ENCODE peak calls at places on chromosomes 13 and 19, in five cellular contexts. A is esophagus muscularis mucosa, E is PC-9, L is esophagus squamous epithelium, G is retinal pigment epithelial cell. H is an unnamed sample.

GRCh38 chr13:73168993-73169401 is 110.2 kb downstream of the KLF5 start:
- DNase-seq in A (no peak), E (no peak), L (no peak), G (no peak), H (peak; percentile 30)

GRCh38 chr19:2803486-2804155 is 16.0 kb upstream of the ZNF554 start:
- DNase-seq in L (no peak), A (no peak), E (no peak), G (no peak), H (no peak)

GRCh38 chr13:113009743-113010509 is 40.9 kb downstream of the MCF2L start:
- DNase-seq in A (no peak), E (no peak), G (no peak), L (no peak), H (no peak)

GRCh38 chr13:74074723-74075122 is 59.5 kb downstream of the KLF12 start:
- DNase-seq in A (no peak), E (no peak), L (no peak), G (no peak), H (no peak)

GRCh38 chr13:73462241-73462640 is 403.4 kb downstream of the KLF5 start:
- DNase-seq in E (no peak), A (no peak), L (no peak), G (no peak), H (no peak)

GRCh38 chr13:51590966-51591627 is 6.8 kb downstream of the WDFY2 start:
- DNase-seq in L (no peak), A (no peak), E (peak; percentile 94), G (no peak), H (peak; percentile 47)

GRCh38 chr19:38538386-38538785 is 79.4 kb downstream of the MAP4K1 start:
- DNase-seq in E (no peak), A (no peak), G (no peak), L (no peak), H (no peak)

GRCh38 chr19:2524840-2525723 is 49.2 kb downstream of the GADD45B start:
- DNase-seq in E (peak; percentile 93), G (peak; percentile 73), L (no peak), A (no peak), H (no peak)

GRCh38 chr19:21023901-21024300 is 3.4 kb downstream of the ZNF430 start:
- DNase-seq in G (no peak), A (no peak), L (no peak), E (no peak), H (no peak)

GRCh38 chr13:112056739-112057433 is 10.1 kb upstream of the SOX1 start:
- DNase-seq in A (no peak), L (no peak), G (no peak), E (no peak), H (no peak)

GRCh38 chr13:21478881-21479808 is 20.0 kb upstream of the ZDHHC20 start:
- DNase-seq in E (peak; percentile 54), G (no peak), L (no peak), A (no peak), H (peak; percentile 47)

GRCh38 chr13:114064516-114065140 is 67.8 kb downstream of the RASA3 start:
- DNase-seq in G (no peak), A (no peak), L (no peak), E (no peak), H (no peak)

GRCh38 chr13:114142640-114143490 is 10.4 kb upstream of the RASA3 start:
- DNase-seq in A (no peak), E (no peak), G (no peak), L (no peak), H (no peak)

GRCh38 chr13:107842562-107843180 is 372.7 kb downstream of the LIG4 start:
- DNase-seq in L (no peak), E (peak; percentile 85), G (no peak), A (no peak), H (no peak)

GRCh38 chr19:6248856-6249255 is 30.9 kb downstream of the MLLT1 start:
- DNase-seq in E (no peak), G (no peak), L (no peak), A (no peak), H (no peak)

GRCh38 chr13:112623051-112623711 is 35.2 kb upstream of the TUBGCP3 start:
- DNase-seq in E (no peak), L (no peak), A (no peak), G (no peak), H (no peak)

GRCh38 chr13:64551755-64552154 is 2678.4 kb downstream of the PCDH9 start:
- DNase-seq in G (no peak), A (no peak), L (no peak), E (peak; percentile 37), H (peak; percentile 57)

GRCh38 chr13:58300974-58301681 is 669.6 kb downstream of the PCDH17 start:
- DNase-seq in A (no peak), L (no peak), E (no peak), G (no peak), H (no peak)

GRCh38 chr19:1009043-1009975 is 9.1 kb downstream of the GRIN3B start:
- DNase-seq in A (no peak), G (no peak), E (no peak), L (no peak), H (peak; percentile 79)

GRCh38 chr13:87674143-87674772 is 3.1 kb downstream of the SLITRK5 start:
- DNase-seq in L (no peak), G (no peak), E (no peak), A (peak; percentile 89), H (no peak)

GRCh38 chr19:35556846-35557538 is 6.5 kb downstream of the ATP4A start:
- DNase-seq in G (no peak), A (no peak), E (no peak), L (no peak), H (no peak)

GRCh38 chr19:35556025-35556590 is 7.3 kb downstream of the ATP4A start:
- DNase-seq in L (no peak), A (no peak), G (no peak), E (no peak), H (no peak)

GRCh38 chr19:35558400-35559280 is 4.8 kb downstream of the ATP4A start:
- DNase-seq in E (no peak), L (no peak), A (no peak), G (no peak), H (no peak)

GRCh38 chr19:35559281-35559659 is 4.2 kb downstream of the ATP4A start:
- DNase-seq in L (no peak), G (no peak), A (no peak), E (no peak), H (no peak)

DNA sequence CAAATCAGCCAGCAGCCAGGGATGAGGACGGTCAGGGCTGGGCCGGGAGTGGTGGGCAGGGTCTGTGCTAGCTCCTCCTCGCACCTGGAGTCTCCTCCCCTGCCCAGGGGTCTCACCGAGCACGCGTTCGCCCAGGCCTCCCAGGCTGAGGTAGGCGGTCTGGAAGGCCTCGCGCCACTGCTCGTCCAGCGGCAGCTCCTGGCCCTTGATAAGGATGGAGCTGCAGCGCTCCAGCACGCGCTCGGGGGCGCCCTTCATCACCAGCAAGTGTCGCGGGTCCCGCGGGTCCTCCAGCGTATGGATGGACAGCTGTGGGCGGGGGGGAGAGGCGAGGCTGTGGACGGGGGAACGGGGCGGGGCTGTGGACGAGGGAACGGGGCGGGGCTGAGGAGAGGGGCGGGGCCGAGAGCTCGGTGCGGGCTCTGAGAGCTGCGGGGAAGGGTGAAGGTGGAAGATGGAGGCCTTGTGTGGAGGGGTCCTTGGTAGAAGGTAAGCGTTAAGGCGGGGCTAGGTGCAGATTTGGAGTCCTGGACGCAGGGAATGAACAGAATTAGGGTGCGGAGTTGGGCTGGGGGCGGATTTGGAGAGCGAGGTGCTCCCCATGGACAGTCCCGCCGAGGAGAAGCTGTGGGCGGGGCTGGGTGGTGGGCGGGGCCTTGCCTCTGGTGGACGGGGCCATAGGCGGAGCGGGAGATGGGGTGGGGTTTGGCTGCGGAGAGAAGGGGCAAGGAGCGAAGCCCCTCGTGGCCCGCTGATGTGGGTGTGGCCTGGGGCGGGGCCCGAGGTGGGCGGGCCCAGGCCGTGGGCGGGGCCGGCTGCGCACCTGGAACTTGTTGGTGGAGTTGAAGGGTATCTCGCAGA is 5.7 kb downstream of the ATP4A start:
- DNase-seq in A (no peak), L (no peak), G (no peak), E (no peak), H (no peak)
- TF ChIP-seq CTCF in A (no peak), L (no peak), G (no peak), E (no peak), H (no peak)

DNA sequence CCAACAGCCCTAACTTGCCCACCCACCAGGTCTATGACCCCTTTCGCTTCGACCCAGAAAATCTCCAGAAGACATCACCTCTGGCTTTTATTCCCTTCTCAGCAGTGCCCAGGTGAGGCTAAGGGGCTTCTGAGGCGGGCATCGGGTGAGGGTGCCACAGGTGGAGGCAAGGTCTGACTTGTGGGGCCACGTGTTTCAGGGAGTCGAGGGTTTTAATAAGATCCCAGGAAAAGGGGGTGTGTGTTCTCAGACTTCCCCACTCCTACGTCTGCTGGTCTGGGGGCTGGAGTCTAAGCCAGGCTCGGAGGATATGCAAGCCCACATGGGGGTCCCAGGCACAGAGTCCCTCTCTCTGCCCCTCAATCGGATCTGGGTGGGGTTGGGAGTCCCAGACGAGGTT is 30.9 kb upstream of the CYP4F8 start:
- DNase-seq in L (no peak), G (no peak), A (no peak), E (no peak), H (no peak)
- H3K4me3 ChIP-seq in L (peak overlapping the region; percentile 37), G (no peak overlapping the region), A (no peak overlapping the region), E (no peak overlapping the region), H (no peak overlapping the region)

DNA sequence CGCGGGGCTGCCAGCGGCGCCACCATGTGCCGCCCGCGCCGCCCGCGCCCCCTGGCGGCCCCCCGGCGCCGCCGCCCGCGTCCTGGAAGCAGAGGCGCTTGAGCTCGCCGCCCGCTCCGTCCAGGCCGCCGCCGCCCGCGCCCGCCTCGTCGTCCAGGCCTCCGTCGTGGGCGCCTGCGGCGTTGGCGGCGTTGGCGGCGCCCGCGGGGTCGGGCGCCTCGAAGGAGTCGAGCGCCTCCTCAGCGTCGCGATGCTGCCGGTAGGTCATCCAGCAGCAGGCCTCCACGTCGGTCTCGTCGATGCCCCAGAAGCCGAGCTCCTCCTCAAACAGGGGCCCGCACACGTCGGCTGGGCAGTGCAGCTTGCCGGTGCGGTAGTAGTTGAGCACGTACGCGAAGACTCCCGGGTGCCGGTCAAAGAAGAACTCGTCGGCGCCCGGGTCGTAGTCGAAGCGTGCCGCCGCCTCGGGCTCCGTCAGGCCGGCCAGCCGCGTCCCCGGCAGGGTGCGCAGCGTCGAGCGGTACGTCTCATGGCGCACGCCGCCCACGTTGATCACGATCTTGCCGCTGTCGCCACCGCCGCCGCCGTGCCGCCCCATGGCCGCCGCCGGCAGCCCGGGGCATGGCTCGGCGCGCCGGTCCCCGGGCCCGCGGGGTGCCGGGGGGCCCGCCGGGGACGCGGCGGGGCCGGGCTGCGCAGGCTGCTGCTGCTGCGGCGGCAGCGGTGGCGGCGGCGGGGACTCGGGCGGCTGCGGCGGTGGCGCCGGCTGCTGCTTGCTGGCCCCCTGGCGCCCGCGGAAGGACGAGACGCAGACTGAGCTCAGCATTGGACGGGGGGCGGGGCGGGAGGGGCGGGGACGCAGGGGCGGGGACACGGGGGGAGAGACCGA is 676 bp downstream of the KCNC3 start:
- DNase-seq in L (no peak), G (no peak), A (no peak), E (no peak), H (no peak)
- TF ChIP-seq CTCF in L (no peak), G (peak; percentile 3), A (no peak), E (no peak), H (no peak)

DNA sequence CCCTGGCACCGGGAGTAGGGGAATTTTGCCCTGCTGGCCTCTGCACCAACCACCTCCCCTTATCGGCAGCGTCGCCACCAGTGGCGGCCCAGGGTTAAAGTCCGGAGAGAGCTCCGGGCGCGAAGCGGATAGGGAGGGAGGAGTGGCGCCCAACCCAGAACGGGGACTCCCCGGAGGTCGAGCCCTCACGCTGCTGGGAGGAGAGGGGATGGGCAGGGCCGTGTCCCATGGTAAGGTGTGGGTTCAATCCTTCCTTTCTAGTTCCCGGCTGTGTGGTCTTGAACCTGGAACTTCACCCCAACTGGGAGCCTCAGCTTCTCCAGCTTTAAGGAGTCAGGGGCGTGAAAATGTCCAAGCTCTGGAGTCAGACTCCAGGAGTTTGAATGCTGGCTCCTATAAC is 23.3 kb upstream of the BCL3 start:
- DNase-seq in A (no peak), G (no peak), E (no peak), L (no peak), H (no peak)
- H3K4me3 ChIP-seq in A (no peak overlapping the region), G (no peak overlapping the region), E (no peak overlapping the region), L (peak overlapping the region; percentile 45), H (no peak overlapping the region)

GRCh38 chr13:106535552-106536243 is at the start of gene EFNB2:
- DNase-seq in A (no peak), G (peak; percentile 76), E (peak; percentile 91), L (peak; percentile 31), H (peak; percentile 53)
- TF ChIP-seq CTCF in A (no peak), G (no peak), E (no peak), L (no peak), H (no peak)

H was measured in AG04450.